ENCODE peak calls at places on chromosomes 2 and 18, in seven cellular contexts. One of them, this sample, is unnamed.

GRCh38 chr2:2464095-2464494 is 133.0 kb upstream of the MYT1L start:
- DNase-seq in GM13977: no peak
- DNase-seq in BE2C: peak
- DNase-seq in GM20000: no peak
- DNase-seq in neural crest cell: no peak
- DNase-seq in heart left ventricle: peak
- DNase-seq in AG10803: peak
- DNase-seq in this sample: no peak

GRCh38 chr2:177076636-177077179 is 135.9 kb upstream of the HNRNPA3 start:
- DNase-seq in GM13977: no peak
- DNase-seq in BE2C: no peak
- DNase-seq in GM20000: no peak
- DNase-seq in neural crest cell: no peak
- DNase-seq in heart left ventricle: no peak
- DNase-seq in AG10803: no peak
- DNase-seq in this sample: no peak

GRCh38 chr2:106159867-106160785 is 34.0 kb downstream of the UXS1 start:
- DNase-seq in GM13977: no peak
- DNase-seq in BE2C: no peak
- DNase-seq in GM20000: no peak
- DNase-seq in neural crest cell: no peak
- DNase-seq in heart left ventricle: no peak
- DNase-seq in AG10803: no peak
- DNase-seq in this sample: no peak

GRCh38 chr18:31426021-31426420 is 21.5 kb upstream of the DSG3 start:
- DNase-seq in GM13977: no peak
- DNase-seq in BE2C: no peak
- DNase-seq in GM20000: no peak
- DNase-seq in neural crest cell: no peak
- DNase-seq in heart left ventricle: no peak
- DNase-seq in AG10803: no peak
- DNase-seq in this sample: no peak

GRCh38 chr2:240131941-240132650 is 4.0 kb downstream of the COPS9 start:
- DNase-seq in GM13977: no peak
- DNase-seq in BE2C: peak
- DNase-seq in GM20000: no peak
- DNase-seq in neural crest cell: no peak
- DNase-seq in heart left ventricle: no peak
- DNase-seq in AG10803: no peak
- DNase-seq in this sample: no peak

GRCh38 chr2:17594533-17595391 is 54.3 kb downstream of the VSNL1 start:
- DNase-seq in GM13977: no peak
- DNase-seq in BE2C: no peak
- DNase-seq in GM20000: no peak
- DNase-seq in neural crest cell: no peak
- DNase-seq in heart left ventricle: no peak
- DNase-seq in AG10803: peak
- DNase-seq in this sample: no peak

GRCh38 chr2:190636362-190636761 is 12.5 kb upstream of the NAB1 start:
- DNase-seq in GM13977: no peak
- DNase-seq in BE2C: no peak
- DNase-seq in GM20000: no peak
- DNase-seq in neural crest cell: no peak
- DNase-seq in heart left ventricle: no peak
- DNase-seq in AG10803: peak
- DNase-seq in this sample: no peak

GRCh38 chr2:221602938-221603337 is 30.8 kb upstream of the EPHA4 start:
- DNase-seq in GM13977: no peak
- DNase-seq in BE2C: no peak
- DNase-seq in GM20000: no peak
- DNase-seq in neural crest cell: no peak
- DNase-seq in heart left ventricle: no peak
- DNase-seq in AG10803: no peak
- DNase-seq in this sample: no peak

This sample was measured in transverse colon.